ENCODE peak calls at places on chromosome 15, in five cellular contexts. W is GM20000; F is CD8-positive, alpha-beta T cell; Y is Calu3; D is H9. T is an unnamed sample.

GRCh38 chr15:78634251-78635145 is 6.5 kb downstream of the CHRNB4 start:
- DNase-seq in W (no peak), F (no peak), Y (no peak), D (no peak), T (no peak)

GRCh38 chr15:31387483-31388118 is 61.0 kb downstream of the KLF13 start:
- DNase-seq in W (peak; percentile 7), F (peak; percentile 32), Y (no peak), D (no peak), T (no peak)

GRCh38 chr15:93716615-93717221 is 514.6 kb upstream of the MCTP2 start:
- DNase-seq in W (no peak), F (no peak), Y (no peak), D (no peak), T (no peak)

GRCh38 chr15:63018639-63019038 is 23.9 kb upstream of the TPM1 start:
- DNase-seq in W (no peak), F (no peak), Y (no peak), D (no peak), T (no peak)

GRCh38 chr15:25381579-25381978 is 57.2 kb downstream of the UBE3A start:
- DNase-seq in W (no peak), F (no peak), Y (no peak), D (no peak), T (no peak)

GRCh38 chr15:83850846-83851245 is 196.9 kb downstream of the ADAMTSL3 start:
- DNase-seq in W (no peak), F (no peak), Y (peak; percentile 38), D (no peak), T (no peak)

GRCh38 chr15:75430259-75430658 is 21.2 kb downstream of the SIN3A start:
- DNase-seq in W (no peak), F (no peak), Y (no peak), D (no peak), T (no peak)

GRCh38 chr15:59570364-59570763 is 41.2 kb upstream of the GCNT3 start:
- DNase-seq in W (no peak), F (no peak), Y (peak; percentile 68), D (no peak), T (no peak)

GRCh38 chr15:52230073-52230472 is 38.9 kb upstream of the GNB5 start:
- DNase-seq in W (no peak), F (no peak), Y (no peak), D (no peak), T (no peak)

GRCh38 chr15:68704496-68705021 is 116.1 kb downstream of the ANP32A start:
- DNase-seq in W (no peak), F (no peak), Y (peak; percentile 18), D (no peak), T (no peak)

GRCh38 chr15:51185213-51185619 is 90.5 kb upstream of the TNFAIP8L3 start:
- DNase-seq in W (no peak), F (no peak), Y (no peak), D (no peak), T (no peak)

GRCh38 chr15:39094116-39094515 is 486.8 kb upstream of the THBS1 start:
- DNase-seq in W (no peak), F (no peak), Y (no peak), D (no peak), T (no peak)

GRCh38 chr15:86016750-86017149 is 62.9 kb upstream of the AGBL1 start:
- DNase-seq in W (no peak), F (no peak), Y (no peak), D (no peak), T (no peak)

GRCh38 chr15:72037321-72037720 is 80.6 kb downstream of the MYO9A start:
- DNase-seq in W (no peak), F (no peak), Y (peak; percentile 10), D (no peak), T (no peak)

GRCh38 chr15:62307551-62307950 is 142.5 kb upstream of the C2CD4B start:
- DNase-seq in W (no peak), F (no peak), Y (no peak), D (no peak), T (no peak)

GRCh38 chr15:36967929-36968328 is 132.4 kb downstream of the MEIS2 start:
- DNase-seq in W (no peak), F (no peak), Y (no peak), D (no peak), T (no peak)

GRCh38 chr15:80804970-80805495 is 25.9 kb downstream of the CEMIP start:
- DNase-seq in W (no peak), F (no peak), Y (no peak), D (no peak), T (no peak)

GRCh38 chr15:65414841-65415621 is 7.7 kb downstream of the IGDCC4 start:
- DNase-seq in W (no peak), F (no peak), Y (no peak), D (peak; percentile 94), T (no peak)

GRCh38 chr15:73353734-73354133 is 15.0 kb downstream of the HCN4 start:
- DNase-seq in W (no peak), F (no peak), Y (no peak), D (no peak), T (no peak)

GRCh38 chr15:85404156-85404921 is 23.9 kb downstream of the AKAP13 start:
- DNase-seq in W (no peak), F (no peak), Y (no peak), D (no peak), T (no peak)

GRCh38 chr15:90291679-90292356 is 26.3 kb downstream of the NGRN start:
- DNase-seq in W (no peak), F (no peak), Y (peak; percentile 59), D (peak; percentile 49), T (peak; percentile 32)

GRCh38 chr15:88152672-88153071 is 103.9 kb downstream of the NTRK3 start:
- DNase-seq in W (no peak), F (no peak), Y (no peak), D (no peak), T (no peak)

GRCh38 chr15:59953392-59953883 is 50.7 kb upstream of the FOXB1 start:
- DNase-seq in W (no peak), F (no peak), Y (peak; percentile 51), D (no peak), T (no peak)

GRCh38 chr15:39833515-39833981 is 50.9 kb upstream of the FSIP1 start:
- DNase-seq in W (no peak), F (no peak), Y (no peak), D (no peak), T (no peak)

GRCh38 chr15:68337826-68338225 is 60.3 kb downstream of the FEM1B start:
- DNase-seq in W (no peak), F (no peak), Y (no peak), D (no peak), T (no peak)

GRCh38 chr15:65339926-65340325 is 35.4 kb downstream of the RNU5B-1 start:
- DNase-seq in W (no peak), F (no peak), Y (no peak), D (no peak), T (no peak)

GRCh38 chr15:77818484-77819270 is 186.0 kb upstream of the LINGO1 start:
- DNase-seq in W (no peak), F (no peak), Y (no peak), D (peak; percentile 44), T (no peak)

GRCh38 chr15:71674354-71674753 is 136.0 kb upstream of the NR2E3 start:
- DNase-seq in W (no peak), F (no peak), Y (no peak), D (no peak), T (no peak)

GRCh38 chr15:101121511-101122090 is 130.2 kb downstream of the CHSY1 start:
- DNase-seq in W (peak; percentile 79), F (no peak), Y (peak; percentile 62), D (peak; percentile 74), T (peak; percentile 74)

GRCh38 chr15:66504563-66505429 is at the start of the genes RPL4 and ZWILCH:
- DNase-seq in W (peak; percentile 80), F (peak; percentile 69), Y (peak; percentile 83), D (peak; percentile 75), T (peak; percentile 81)
- TF ChIP-seq CTCF in W (no peak), F (no peak), Y (no peak), D (no peak), T (no peak)

GRCh38 chr15:29821416-29822099 is 710 bp downstream of the TJP1 start:
- DNase-seq in W (peak; percentile 62), F (no peak), Y (peak; percentile 63), D (peak; percentile 81), T (peak; percentile 34)
- TF ChIP-seq CTCF in W (no peak), F (no peak), Y (no peak), D (no peak), T (no peak)

GRCh38 chr15:98914626-98915025 is 93.0 kb downstream of the PGPEP1L start:
- DNase-seq in W (no peak), F (no peak), Y (no peak), D (no peak), T (no peak)
- TF ChIP-seq CTCF in W (no peak), F (no peak), Y (no peak), D (no peak), T (no peak)

DNA sequence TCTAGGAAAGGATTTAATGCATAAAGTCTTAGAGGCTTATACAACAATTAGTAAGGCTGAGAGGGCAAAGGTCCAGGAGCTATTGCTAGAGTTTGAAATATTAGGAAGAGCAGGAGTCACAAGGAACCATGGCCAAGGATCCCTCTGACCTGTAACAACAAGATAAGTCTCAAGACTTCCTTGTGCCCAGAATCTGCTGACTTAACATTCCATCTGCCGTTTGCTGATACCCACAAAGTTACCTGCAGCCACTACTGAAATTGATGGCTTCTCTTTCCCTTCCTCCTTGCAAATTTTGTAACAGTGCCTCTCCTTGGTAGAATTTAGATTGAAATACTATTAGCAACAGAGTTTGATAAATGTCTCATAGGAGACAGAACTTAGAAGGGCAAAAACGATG is 4.7 kb upstream of the MYEF2 start:
- DNase-seq in W (no peak), F (no peak), Y (no peak), D (no peak), T (no peak)
- TF ChIP-seq CTCF in W (no peak), F (no peak), Y (no peak), D (no peak), T (no peak)

GRCh38 chr15:57344282-57344681 is 32.0 kb upstream of the CGNL1 start:
- DNase-seq in W (no peak), F (no peak), Y (no peak), D (no peak), T (no peak)
- TF ChIP-seq CTCF in W (no peak), F (no peak), Y (no peak), D (no peak), T (no peak)

T was measured in GM10248.